ENCODE peak calls at places on chromosomes 2 and 18, in four cellular contexts. One of them, this sample, is unnamed.

GRCh38 chr2:232854082-232854481 is 16.0 kb upstream of the SNORC start:
- DNase-seq in HepG2: no peak
- DNase-seq in A549: peak
- DNase-seq in K562: peak
- DNase-seq in this sample: no peak

GRCh38 chr2:56198936-56199335 is 15.1 kb downstream of the CCDC85A start:
- DNase-seq in HepG2: no peak
- DNase-seq in A549: no peak
- DNase-seq in K562: no peak
- DNase-seq in this sample: no peak

GRCh38 chr2:38245114-38245641 is 131.9 kb downstream of the ATL2 start:
- DNase-seq in HepG2: no peak
- DNase-seq in A549: no peak
- DNase-seq in K562: no peak
- DNase-seq in this sample: no peak

GRCh38 chr2:238900511-238900910 is 52.6 kb downstream of the TWIST2 start:
- DNase-seq in HepG2: no peak
- DNase-seq in A549: no peak
- DNase-seq in K562: no peak
- DNase-seq in this sample: no peak

GRCh38 chr2:28610583-28611201 is 114.8 kb downstream of the PLB1 start:
- DNase-seq in HepG2: peak
- DNase-seq in A549: peak
- DNase-seq in K562: peak
- DNase-seq in this sample: no peak

GRCh38 chr2:13550832-13551231 is 834.1 kb downstream of the TRIB2 start:
- DNase-seq in HepG2: no peak
- DNase-seq in A549: no peak
- DNase-seq in K562: no peak
- DNase-seq in this sample: no peak

GRCh38 chr2:233209117-233209977 is 42.1 kb upstream of the ATG16L1 start:
- DNase-seq in HepG2: peak
- DNase-seq in A549: peak
- DNase-seq in K562: peak
- DNase-seq in this sample: no peak

GRCh38 chr2:187055463-187055862 is 206.5 kb upstream of the ZSWIM2 start:
- DNase-seq in HepG2: peak
- DNase-seq in A549: no peak
- DNase-seq in K562: no peak
- DNase-seq in this sample: no peak

GRCh38 chr2:40200516-40200915 is 251.4 kb downstream of the SLC8A1 start:
- DNase-seq in HepG2: no peak
- DNase-seq in A549: no peak
- DNase-seq in K562: no peak
- DNase-seq in this sample: no peak

GRCh38 chr2:202267495-202267894 is 1.9 kb downstream of the NOP58 start:
- DNase-seq in HepG2: no peak
- DNase-seq in A549: no peak
- DNase-seq in K562: no peak
- DNase-seq in this sample: no peak

GRCh38 chr18:8526316-8526715 is 82.9 kb upstream of the RAB12 start:
- DNase-seq in HepG2: no peak
- DNase-seq in A549: no peak
- DNase-seq in K562: no peak
- DNase-seq in this sample: no peak

GRCh38 chr2:85999131-85999831 is 106.4 kb downstream of the POLR1A start:
- DNase-seq in HepG2: no peak
- DNase-seq in A549: no peak
- DNase-seq in K562: no peak
- DNase-seq in this sample: no peak

GRCh38 chr2:167814881-167815718 is 432.3 kb downstream of the STK39 start:
- DNase-seq in HepG2: peak
- DNase-seq in A549: no peak
- DNase-seq in K562: no peak
- DNase-seq in this sample: no peak

GRCh38 chr18:59801576-59801975 is 98.2 kb upstream of the PMAIP1 start:
- DNase-seq in HepG2: no peak
- DNase-seq in A549: no peak
- DNase-seq in K562: no peak
- DNase-seq in this sample: no peak

GRCh38 chr2:221293949-221294736 is 278.0 kb downstream of the EPHA4 start:
- DNase-seq in HepG2: no peak
- DNase-seq in A549: no peak
- DNase-seq in K562: no peak
- DNase-seq in this sample: no peak

GRCh38 chr2:19021721-19022120 is 336.7 kb downstream of the OSR1 start:
- DNase-seq in HepG2: peak
- DNase-seq in A549: no peak
- DNase-seq in K562: no peak
- DNase-seq in this sample: no peak

GRCh38 chr2:121777699-121778058 is 22.2 kb downstream of the TSN start:
- DNase-seq in HepG2: peak
- DNase-seq in A549: peak
- DNase-seq in K562: no peak
- DNase-seq in this sample: no peak

GRCh38 chr2:109218087-109218791 is 89.2 kb downstream of the SH3RF3 start:
- DNase-seq in HepG2: peak
- DNase-seq in A549: no peak
- DNase-seq in K562: no peak
- DNase-seq in this sample: no peak

GRCh38 chr2:134466141-134466540 is 212.3 kb downstream of the MGAT5 start:
- DNase-seq in HepG2: peak
- DNase-seq in A549: peak
- DNase-seq in K562: peak
- DNase-seq in this sample: peak

GRCh38 chr2:191705084-191705483 is 27.1 kb downstream of the NABP1 start:
- DNase-seq in HepG2: no peak
- DNase-seq in A549: no peak
- DNase-seq in K562: no peak
- DNase-seq in this sample: no peak

GRCh38 chr2:120245520-120245835 is 7.2 kb upstream of the RALB start:
- DNase-seq in HepG2: peak
- DNase-seq in A549: peak
- DNase-seq in K562: no peak
- DNase-seq in this sample: no peak

GRCh38 chr2:144659731-144660275 is 139.9 kb upstream of the ZEB2 start:
- DNase-seq in HepG2: no peak
- DNase-seq in A549: peak
- DNase-seq in K562: peak
- DNase-seq in this sample: no peak
- TF ChIP-seq NR3C1 in HepG2: no peak
- TF ChIP-seq NR3C1 in A549: no peak
- TF ChIP-seq NR3C1 in K562: no peak
- TF ChIP-seq NR3C1 in this sample: no peak

DNA sequence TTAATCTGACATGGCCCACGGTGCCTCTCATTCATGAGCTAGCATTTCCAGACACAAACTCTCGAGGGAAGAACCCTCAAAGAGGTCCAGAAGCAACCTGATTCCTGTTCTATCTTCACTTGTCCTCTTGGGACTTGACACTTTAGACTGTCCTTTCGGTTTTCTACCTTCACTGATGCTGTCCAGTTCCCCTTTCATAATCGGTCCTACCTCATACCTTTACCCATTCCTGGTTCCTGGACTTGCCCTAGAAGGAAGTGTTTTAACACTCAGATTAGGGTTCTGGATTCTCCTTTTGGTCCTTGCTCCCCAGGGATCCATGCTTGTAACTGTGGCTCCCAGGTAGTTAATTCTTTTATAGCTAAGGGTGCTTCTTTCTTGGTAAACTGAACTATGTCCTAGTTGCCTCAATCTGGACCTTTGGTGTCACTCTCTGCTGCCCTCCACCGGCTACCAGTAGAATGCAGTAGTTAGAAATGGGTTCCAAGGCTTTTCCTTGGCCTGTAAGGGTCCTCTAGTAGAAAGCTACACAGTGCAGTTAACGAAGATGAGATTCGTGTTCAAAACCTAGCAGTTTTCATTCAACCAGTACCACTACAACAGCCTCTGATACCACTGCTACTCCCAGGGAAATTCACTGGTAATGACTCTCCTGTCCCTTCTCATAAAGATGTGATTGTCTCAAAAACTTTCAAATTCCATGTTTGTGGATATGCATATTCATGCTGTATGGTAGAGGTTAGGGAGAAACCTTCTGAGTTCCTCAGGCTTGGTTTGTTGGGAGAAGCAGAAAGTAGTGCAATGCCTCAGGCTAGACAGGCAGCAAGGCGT is 178.1 kb upstream of the CYP26B1 start:
- DNase-seq in HepG2: peak
- DNase-seq in A549: peak
- DNase-seq in K562: peak
- DNase-seq in this sample: peak
- TF ChIP-seq NR3C1 in HepG2: no peak
- TF ChIP-seq NR3C1 in A549: no peak
- TF ChIP-seq NR3C1 in K562: no peak
- TF ChIP-seq NR3C1 in this sample: no peak

DNA sequence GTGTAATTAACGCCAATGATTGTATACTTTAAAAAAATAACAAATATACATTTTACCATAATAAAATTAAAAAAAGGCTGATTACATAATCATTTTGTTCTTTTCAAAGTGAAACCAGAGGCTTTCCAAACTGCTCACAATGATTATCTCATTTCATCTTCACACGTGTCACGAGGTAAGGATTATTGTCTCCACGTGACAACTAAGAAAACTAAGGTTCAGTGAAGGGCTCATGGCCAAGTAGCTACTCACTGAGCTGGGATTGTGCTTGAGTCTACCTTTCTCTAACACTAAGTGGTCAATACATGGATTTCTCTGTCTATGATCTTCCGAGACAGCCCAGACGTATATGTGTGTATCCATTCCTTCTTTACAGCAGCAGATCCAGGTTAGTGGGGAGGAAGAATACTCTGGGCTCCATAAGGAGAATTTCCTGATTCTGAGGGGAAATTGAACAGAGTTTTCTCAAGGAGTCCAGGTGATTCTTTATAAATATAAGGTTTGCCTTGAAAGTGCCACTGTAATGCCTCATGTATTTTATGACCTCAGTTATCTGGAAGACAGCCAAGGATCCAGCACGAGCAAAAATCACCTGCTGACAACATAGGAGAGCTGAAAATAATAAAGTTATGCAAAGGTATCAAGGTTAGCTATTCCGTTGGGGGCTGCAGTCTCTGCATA is 25.6 kb upstream of the ACSL3 start:
- DNase-seq in HepG2: no peak
- DNase-seq in A549: no peak
- DNase-seq in K562: no peak
- DNase-seq in this sample: no peak
- TF ChIP-seq NR3C1 in HepG2: no peak
- TF ChIP-seq NR3C1 in A549: no peak
- TF ChIP-seq NR3C1 in K562: no peak
- TF ChIP-seq NR3C1 in this sample: no peak

GRCh38 chr2:53353372-53354111 is 414.1 kb upstream of the CHAC2 start:
- DNase-seq in HepG2: no peak
- DNase-seq in A549: peak
- DNase-seq in K562: no peak
- DNase-seq in this sample: no peak
- TF ChIP-seq NR3C1 in HepG2: no peak
- TF ChIP-seq NR3C1 in A549: no peak
- TF ChIP-seq NR3C1 in K562: no peak
- TF ChIP-seq NR3C1 in this sample: no peak

DNA sequence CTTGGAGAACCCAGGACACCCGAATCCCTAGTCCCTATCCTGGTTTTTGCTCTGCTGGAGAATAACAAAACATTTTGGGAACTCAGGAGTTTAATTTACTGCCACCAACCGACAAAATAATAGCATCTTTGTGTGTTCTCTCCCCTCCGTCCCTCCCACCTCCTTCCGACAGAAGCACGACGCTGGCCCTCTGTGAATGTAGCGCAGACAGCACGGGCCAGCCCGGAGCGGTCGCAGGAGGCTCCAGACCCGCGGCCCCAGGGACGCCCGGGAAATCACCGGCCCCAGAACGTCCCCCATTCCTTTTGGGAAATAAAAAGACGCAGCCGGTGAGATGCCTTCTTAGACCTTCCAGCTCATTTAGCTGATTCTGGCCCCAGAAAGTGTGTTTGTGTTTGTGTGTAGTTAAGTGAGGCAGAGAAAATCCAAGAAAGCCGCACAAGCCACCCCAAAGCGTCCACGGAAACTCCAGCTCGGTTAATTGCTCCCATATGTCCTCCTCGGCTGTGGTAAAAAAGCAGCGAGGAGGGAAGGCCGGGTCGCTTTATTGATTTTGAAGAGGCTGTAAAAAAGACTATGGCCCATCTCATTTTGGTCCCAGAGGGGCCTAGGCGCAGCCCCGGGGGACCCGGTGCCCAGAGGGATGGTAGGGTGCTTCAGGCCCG is 577 bp upstream of the TANC1 start:
- DNase-seq in HepG2: no peak
- DNase-seq in A549: peak
- DNase-seq in K562: no peak
- DNase-seq in this sample: peak
- TF ChIP-seq NR3C1 in HepG2: no peak
- TF ChIP-seq NR3C1 in A549: no peak
- TF ChIP-seq NR3C1 in K562: no peak
- TF ChIP-seq NR3C1 in this sample: no peak

DNA sequence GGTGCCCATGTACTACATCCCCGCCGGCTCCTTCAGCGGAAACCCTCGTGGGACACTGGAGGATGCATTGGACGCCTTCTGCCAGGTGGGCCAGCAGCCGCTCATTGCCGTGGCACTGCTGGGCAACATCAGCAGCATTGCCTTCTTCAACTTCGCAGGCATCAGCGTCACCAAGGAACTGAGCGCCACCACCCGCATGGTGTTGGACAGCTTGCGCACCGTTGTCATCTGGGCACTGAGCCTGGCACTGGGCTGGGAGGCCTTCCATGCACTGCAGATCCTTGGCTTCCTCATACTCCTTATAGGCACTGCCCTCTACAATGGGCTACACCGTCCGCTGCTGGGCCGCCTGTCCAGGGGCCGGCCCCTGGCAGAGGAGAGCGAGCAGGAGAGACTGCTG is 7.8 kb upstream of the CENPA start:
- DNase-seq in HepG2: no peak
- DNase-seq in A549: no peak
- DNase-seq in K562: no peak
- DNase-seq in this sample: no peak
- TF ChIP-seq NR3C1 in HepG2: no peak
- TF ChIP-seq NR3C1 in A549: no peak
- TF ChIP-seq NR3C1 in K562: no peak
- TF ChIP-seq NR3C1 in this sample: no peak

This sample was measured in WTC11.